ENCODE peak calls at places on chromosomes 12 and 14, in ten cellular contexts. O is IMR-90, N is tibial artery, P is DND-41, Q is Caco-2, M is psoas muscle, X is GM23248, B is neuronal stem cell, Z is GM12864, S is mucosa of descending colon. F is an unnamed sample.

GRCh38 chr14:69595336-69595735 is 16.1 kb upstream of the SUSD6 start:
- DNase-seq in O (no peak), N (no peak), P (no peak), Q (no peak), M (no peak), X (no peak), B (no peak), Z (no peak), S (no peak), F (no peak)

GRCh38 chr12:26654623-26655022 is 178.4 kb downstream of the ITPR2 start:
- DNase-seq in O (no peak), N (no peak), P (no peak), Q (no peak), M (no peak), X (no peak), B (no peak), Z (no peak), S (no peak), F (no peak)

GRCh38 chr12:70049596-70050360 is 193.5 kb upstream of the CNOT2 start:
- DNase-seq in O (no peak), N (no peak), P (no peak), Q (no peak), M (no peak), X (no peak), B (no peak), Z (peak), S (no peak), F (no peak)

GRCh38 chr12:11310336-11310735 is at the start of gene PRB4:
- DNase-seq in O (no peak), N (no peak), P (no peak), Q (no peak), M (no peak), X (no peak), B (no peak), Z (no peak), S (no peak), F (no peak)

GRCh38 chr12:3033538-3033865 is 43.7 kb upstream of the TSPAN9 start:
- DNase-seq in O (no peak), N (no peak), P (no peak), Q (no peak), M (peak), X (no peak), B (no peak), Z (no peak), S (peak), F (no peak)

GRCh38 chr14:64611358-64612020 is 61.7 kb downstream of the PPP1R36 start:
- DNase-seq in O (peak), N (no peak), P (no peak), Q (no peak), M (no peak), X (peak), B (no peak), Z (no peak), S (no peak), F (no peak)

GRCh38 chr12:11510671-11511070 is 115.3 kb upstream of the PRB2 start:
- DNase-seq in O (no peak), N (no peak), P (no peak), Q (no peak), M (no peak), X (no peak), B (no peak), Z (no peak), S (no peak), F (no peak)

GRCh38 chr14:105974902-105975301 is 448.5 kb downstream of the TMEM121 start:
- DNase-seq in O (no peak), N (no peak), P (peak), Q (peak), M (no peak), X (no peak), B (no peak), Z (no peak), S (peak), F (no peak)

GRCh38 chr14:101715209-101716076 is 46.1 kb upstream of the PPP2R5C start:
- DNase-seq in O (no peak), N (peak), P (no peak), Q (no peak), M (no peak), X (no peak), B (no peak), Z (no peak), S (no peak), F (no peak)

GRCh38 chr12:84912191-84913142 is at the start of gene SLC6A15:
- DNase-seq in O (peak), N (peak), P (no peak), Q (no peak), M (peak), X (peak), B (peak), Z (no peak), S (peak), F (no peak)

GRCh38 chr14:61256826-61257468 is 24.2 kb downstream of the TMEM30B start:
- DNase-seq in O (no peak), N (no peak), P (no peak), Q (no peak), M (no peak), X (no peak), B (no peak), Z (no peak), S (no peak), F (no peak)

GRCh38 chr12:117334855-117335587 is 26.4 kb downstream of the NOS1 start:
- DNase-seq in O (no peak), N (no peak), P (no peak), Q (no peak), M (no peak), X (no peak), B (no peak), Z (no peak), S (no peak), F (no peak)

GRCh38 chr12:104280111-104280510 is 23.4 kb upstream of the EID3 start:
- DNase-seq in O (no peak), N (no peak), P (no peak), Q (no peak), M (no peak), X (peak), B (no peak), Z (no peak), S (no peak), F (no peak)
- H3K4me3 ChIP-seq in O (peak), N (no peak), P (no peak), Q (no peak), M (no peak), X (peak), B (no peak), Z (no peak), S (no peak), F (no peak)

GRCh38 chr12:100214518-100214917 is 13.9 kb downstream of the ACTR6 start:
- DNase-seq in O (no peak), N (no peak), P (no peak), Q (no peak), M (no peak), X (no peak), B (no peak), Z (no peak), S (no peak), F (no peak)
- H3K4me3 ChIP-seq in O (no peak), N (no peak), P (no peak), Q (no peak), M (no peak), X (no peak), B (no peak), Z (no peak), S (no peak), F (no peak)

GRCh38 chr14:30998100-30998706 is 27.2 kb upstream of the AP4S1 start:
- DNase-seq in O (no peak), N (no peak), P (no peak), Q (no peak), M (no peak), X (no peak), B (no peak), Z (no peak), S (no peak), F (no peak)
- H3K4me3 ChIP-seq in O (no peak), N (no peak), P (no peak), Q (no peak), M (no peak), X (no peak), B (no peak), Z (no peak), S (no peak), F (no peak)

GRCh38 chr14:34678735-34679134 is 35.7 kb downstream of the CFL2 start:
- DNase-seq in O (no peak), N (no peak), P (no peak), Q (no peak), M (no peak), X (no peak), B (no peak), Z (no peak), S (no peak), F (no peak)

GRCh38 chr14:34676516-34677211 is 37.7 kb downstream of the CFL2 start:
- DNase-seq in O (no peak), N (no peak), P (no peak), Q (no peak), M (no peak), X (no peak), B (no peak), Z (no peak), S (no peak), F (no peak)

GRCh38 chr14:34682787-34683321 is 31.5 kb downstream of the CFL2 start:
- DNase-seq in O (no peak), N (no peak), P (no peak), Q (no peak), M (no peak), X (no peak), B (no peak), Z (no peak), S (no peak), F (no peak)

GRCh38 chr14:34680806-34681479 is 33.5 kb downstream of the CFL2 start:
- DNase-seq in O (no peak), N (no peak), P (no peak), Q (no peak), M (no peak), X (no peak), B (no peak), Z (no peak), S (no peak), F (no peak)

GRCh38 chr14:34678306-34678705 is 36.1 kb downstream of the CFL2 start:
- DNase-seq in O (no peak), N (no peak), P (no peak), Q (no peak), M (no peak), X (peak), B (no peak), Z (no peak), S (no peak), F (no peak)
- H3K4me3 ChIP-seq in O (no peak), N (no peak), P (no peak), Q (no peak), M (peak), X (peak), B (no peak), Z (no peak), S (no peak), F (peak)

GRCh38 chr12:121581681-121582439 is 1.0 kb upstream of the KDM2B start:
- DNase-seq in O (peak), N (peak), P (no peak), Q (no peak), M (peak), X (peak), B (peak), Z (no peak), S (no peak), F (peak)
- H3K4me3 ChIP-seq in O (peak), N (peak), P (peak), Q (peak), M (peak), X (peak), B (peak), Z (no peak), S (no peak), F (peak)

DNA sequence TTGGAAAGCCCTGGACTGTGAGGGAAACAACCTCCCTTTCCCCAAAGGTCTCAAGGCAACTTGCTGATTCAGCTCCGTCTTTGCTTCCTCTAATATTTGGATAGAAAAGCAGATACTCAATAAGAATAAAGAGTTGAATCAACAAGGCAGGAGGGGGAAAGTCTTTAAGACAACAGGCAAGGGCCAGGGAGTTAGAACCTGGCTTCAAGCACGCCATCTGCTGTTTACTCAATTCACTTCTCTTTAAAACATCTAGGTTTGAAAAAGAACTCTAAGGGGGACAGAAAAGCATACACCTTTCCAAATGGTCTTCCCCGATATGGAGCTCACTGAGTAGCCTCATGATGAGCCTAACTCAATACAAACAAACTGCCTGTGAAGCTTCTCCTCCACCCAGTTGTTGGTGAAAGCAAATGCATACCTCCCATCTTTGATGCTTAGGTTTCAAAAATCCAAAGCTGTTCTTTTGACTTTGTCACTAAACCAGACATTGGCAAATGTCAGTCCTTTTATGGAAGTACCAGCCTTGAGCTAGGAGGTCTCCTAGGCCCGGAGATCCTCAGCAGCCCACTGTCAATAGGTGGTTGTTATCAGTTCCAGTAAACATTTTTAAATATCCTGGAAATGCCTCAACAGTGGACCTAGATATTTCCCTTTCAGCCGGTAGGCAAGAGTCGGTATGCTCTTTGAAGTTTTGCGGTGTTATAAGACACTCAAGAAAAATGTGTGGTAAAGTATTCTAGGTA is 76.2 kb downstream of the SAMD4A start:
- DNase-seq in O (peak), N (no peak), P (no peak), Q (peak), M (no peak), X (peak), B (no peak), Z (no peak), S (no peak), F (no peak)
- H3K4me3 ChIP-seq in O (no peak), N (no peak), P (no peak), Q (no peak), M (no peak), X (no peak), B (no peak), Z (no peak), S (no peak), F (no peak)

DNA sequence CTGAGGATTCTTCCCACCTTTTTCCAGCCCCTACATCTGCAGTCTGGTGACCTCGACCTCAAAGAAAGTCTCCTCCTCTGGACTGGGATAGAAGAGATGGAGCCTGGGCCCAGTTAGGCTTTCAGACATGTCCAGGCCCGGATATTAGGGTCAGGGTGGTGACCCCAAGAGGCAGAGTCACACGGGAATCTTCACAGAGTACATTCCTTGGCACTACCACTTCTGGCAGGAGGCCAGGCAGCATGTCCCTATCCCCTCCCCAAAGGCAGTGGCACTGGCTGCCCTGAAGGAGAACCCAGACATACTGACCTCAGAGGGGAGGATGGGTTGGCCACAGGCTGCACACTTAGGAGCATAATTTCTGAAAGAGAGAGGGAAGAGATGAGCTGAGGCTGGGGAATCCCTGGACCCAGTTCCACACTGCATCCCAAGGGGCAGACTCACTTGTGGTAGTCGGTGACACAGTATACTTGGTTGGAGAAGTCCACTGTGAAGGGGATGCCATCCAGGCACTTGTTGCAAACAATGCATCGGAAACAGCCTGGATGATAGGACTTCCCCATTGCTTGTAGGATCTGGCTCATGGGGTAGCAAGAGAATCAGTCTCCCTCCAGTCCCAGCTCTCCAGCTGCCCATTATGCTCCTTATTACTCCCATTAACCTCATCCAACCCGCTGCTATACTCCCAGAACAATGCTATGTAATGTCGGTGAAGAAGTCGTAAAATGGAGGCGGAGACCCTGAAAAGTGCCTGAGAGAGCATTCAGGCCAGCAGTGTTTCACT is 7.6 kb downstream of the AJUBA start:
- DNase-seq in O (no peak), N (no peak), P (no peak), Q (no peak), M (peak), X (no peak), B (no peak), Z (no peak), S (no peak), F (no peak)
- H3K4me3 ChIP-seq in O (no peak), N (no peak), P (no peak), Q (no peak), M (no peak), X (no peak), B (no peak), Z (no peak), S (no peak), F (no peak)

GRCh38 chr12:1529862-1530591 is 64.4 kb downstream of the FBXL14 start:
- DNase-seq in O (no peak), N (peak), P (no peak), Q (no peak), M (peak), X (peak), B (no peak), Z (no peak), S (peak), F (no peak)

GRCh38 chr12:1531160-1531653 is 63.2 kb downstream of the FBXL14 start:
- DNase-seq in O (no peak), N (peak), P (no peak), Q (no peak), M (no peak), X (peak), B (no peak), Z (no peak), S (peak), F (no peak)

GRCh38 chr12:1529228-1529861 is 65.0 kb downstream of the FBXL14 start:
- DNase-seq in O (no peak), N (peak), P (no peak), Q (no peak), M (no peak), X (peak), B (no peak), Z (no peak), S (no peak), F (no peak)

GRCh38 chr12:1531654-1532366 is 62.6 kb downstream of the FBXL14 start:
- DNase-seq in O (no peak), N (peak), P (no peak), Q (no peak), M (no peak), X (peak), B (no peak), Z (peak), S (no peak), F (no peak)

GRCh38 chr12:1530592-1531159 is 63.7 kb downstream of the FBXL14 start:
- DNase-seq in O (no peak), N (peak), P (no peak), Q (no peak), M (no peak), X (peak), B (no peak), Z (no peak), S (no peak), F (no peak)
- H3K4me3 ChIP-seq in O (peak), N (peak), P (no peak), Q (peak), M (peak), X (peak), B (peak), Z (peak), S (peak), F (peak)

DNA sequence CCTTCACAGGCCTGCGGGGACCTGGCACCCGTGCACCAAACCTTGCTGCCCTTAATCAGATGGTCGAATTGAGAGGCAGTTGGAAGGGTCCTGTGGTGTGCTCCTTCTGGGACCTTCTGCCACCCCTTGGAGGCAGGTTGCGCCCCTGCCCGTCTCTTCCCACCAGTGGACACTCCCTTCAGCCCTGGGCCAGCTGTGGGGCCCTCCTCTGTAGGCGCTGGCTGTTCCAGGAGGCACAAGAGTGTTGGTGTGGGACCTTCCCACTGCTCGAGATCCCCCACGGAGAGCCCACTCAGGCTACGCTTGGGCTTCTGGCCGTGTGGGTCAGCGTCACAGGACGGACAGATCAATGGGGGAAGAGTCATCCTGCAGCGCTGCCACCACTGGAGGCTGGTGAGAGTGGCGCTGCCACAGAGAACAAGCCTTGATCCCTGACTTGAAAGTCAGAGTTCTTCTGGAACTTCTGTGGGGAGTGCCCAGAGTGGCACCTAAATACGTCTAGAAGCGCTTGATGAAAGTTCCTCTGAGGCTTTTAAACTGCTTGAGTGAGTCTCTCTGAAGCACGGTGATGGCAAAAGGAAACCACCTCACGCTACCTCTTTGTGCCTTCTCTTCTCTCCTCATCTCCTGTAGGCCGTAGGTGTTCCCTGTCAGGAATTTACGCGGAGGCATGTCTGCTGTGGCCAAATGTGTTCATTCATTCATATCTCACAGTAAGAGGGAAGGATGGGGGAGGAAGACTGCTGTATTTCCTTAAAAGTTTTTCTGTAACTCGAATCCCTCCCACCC is 48.3 kb downstream of the TRAF3 start:
- DNase-seq in O (no peak), N (no peak), P (no peak), Q (no peak), M (no peak), X (no peak), B (no peak), Z (no peak), S (no peak), F (no peak)
- H3K4me3 ChIP-seq in O (no peak), N (no peak), P (no peak), Q (no peak), M (no peak), X (no peak), B (no peak), Z (peak), S (no peak), F (no peak)

F was measured in tibial nerve.